ENCODE peak calls at places on chromosomes 2 and 18, in ten cellular contexts. H is right lobe of liver, M is heart left ventricle, W is endothelial cell of umbilical vein, V is IMR-90, U is HCT116, J is H1, O is gastrocnemius medialis, I is adrenal gland, L is body of pancreas. Y is an unnamed sample.
A peak's percentile ranks its signal among the peaks of the same experiment; 100 is the strongest.

GRCh38 chr18:7065736-7066135 is 51.9 kb downstream of the LAMA1 start:
- DNase-seq in M (no peak), U (no peak), H (no peak), I (no peak), L (no peak), V (no peak), J (no peak), W (no peak), O (no peak), Y (no peak)

GRCh38 chr2:147560810-147561521 is 283.9 kb upstream of the ACVR2A start:
- DNase-seq in M (no peak), I (no peak), V (no peak), O (no peak), W (no peak), H (no peak), L (no peak), J (no peak), U (no peak), Y (no peak)

GRCh38 chr2:157463002-157463401 is 19.1 kb upstream of the CYTIP start:
- DNase-seq in H (no peak), L (no peak), O (no peak), U (no peak), J (no peak), M (no peak), V (no peak), I (no peak), W (no peak), Y (no peak)

GRCh38 chr18:1039421-1039820 is 134.8 kb downstream of the ADCYAP1 start:
- DNase-seq in O (no peak), V (no peak), J (no peak), H (no peak), M (no peak), I (no peak), L (no peak), U (no peak), W (no peak), Y (no peak)

GRCh38 chr2:37436324-37436723 is 91.9 kb downstream of the QPCT start:
- DNase-seq in O (no peak), M (no peak), V (peak; percentile 92), I (no peak), U (no peak), H (no peak), L (no peak), J (no peak), W (no peak), Y (no peak)

GRCh38 chr2:127254386-127254981 is 34.4 kb upstream of the CYP27C1 start:
- DNase-seq in I (no peak), V (peak; percentile 10), U (no peak), M (no peak), H (no peak), J (no peak), O (no peak), L (no peak), W (no peak), Y (no peak)

GRCh38 chr18:46362533-46362932 is 258.3 kb downstream of the HAUS1 start:
- DNase-seq in M (no peak), J (no peak), L (no peak), I (no peak), W (no peak), U (no peak), O (no peak), H (no peak), V (no peak), Y (no peak)

GRCh38 chr2:1777156-1777555 is 32.8 kb upstream of the PXDN start:
- DNase-seq in U (no peak), I (no peak), M (no peak), L (no peak), J (no peak), W (no peak), V (no peak), H (no peak), O (no peak), Y (no peak)

GRCh38 chr2:42493885-42494433 is at the start of gene KCNG3:
- DNase-seq in O (no peak), J (peak; percentile 88), L (peak; percentile 68), H (peak; percentile 63), W (peak; percentile 44), U (no peak), I (peak; percentile 79), V (peak; percentile 12), M (peak; percentile 52), Y (peak; percentile 87)

GRCh38 chr2:42495234-42495581 is 1.4 kb upstream of the KCNG3 start:
- DNase-seq in O (no peak), I (no peak), W (no peak), U (no peak), V (no peak), L (no peak), M (no peak), H (no peak), J (no peak), Y (no peak)

GRCh38 chr2:42494434-42495233 is 852 bp upstream of the KCNG3 start:
- DNase-seq in W (peak; percentile 83), L (peak; percentile 74), O (peak; percentile 42), V (peak; percentile 75), H (peak; percentile 59), I (peak; percentile 69), U (peak; percentile 82), M (peak; percentile 66), J (peak; percentile 88), Y (peak; percentile 83)

GRCh38 chr2:42493468-42493884 is 306 bp downstream of the KCNG3 start:
- DNase-seq in O (no peak), H (no peak), M (no peak), U (no peak), W (no peak), J (no peak), L (no peak), I (no peak), V (no peak), Y (peak; percentile 71)

GRCh38 chr2:42492691-42493467 is 903 bp downstream of the KCNG3 start:
- DNase-seq in W (no peak), V (no peak), L (peak; percentile 16), M (no peak), U (no peak), I (peak; percentile 40), H (peak; percentile 25), O (no peak), J (peak; percentile 78), Y (peak; percentile 76)
- TF ChIP-seq POLR2A in W (no peak), V (no peak), L (no peak), M (no peak), U (no peak), I (no peak), H (no peak), O (no peak), J (no peak), Y (no peak)

GRCh38 chr18:59268127-59268721 is 5.0 kb downstream of the RAX start:
- DNase-seq in W (no peak), O (no peak), L (no peak), H (no peak), I (no peak), U (no peak), V (no peak), M (no peak), J (no peak), Y (peak; percentile 41)

GRCh38 chr18:59268722-59269562 is 4.3 kb downstream of the RAX start:
- DNase-seq in U (no peak), J (peak; percentile 89), W (no peak), O (no peak), V (no peak), L (peak; percentile 23), M (no peak), I (no peak), H (peak; percentile 29), Y (peak; percentile 75)

GRCh38 chr18:59266459-59266858 is 6.8 kb downstream of the RAX start:
- DNase-seq in W (no peak), O (no peak), H (no peak), I (no peak), J (no peak), M (no peak), V (no peak), U (no peak), L (no peak), Y (no peak)

GRCh38 chr18:59266876-59267510 is 6.3 kb downstream of the RAX start:
- DNase-seq in U (no peak), L (no peak), W (no peak), J (no peak), O (no peak), I (no peak), V (no peak), M (no peak), H (no peak), Y (no peak)

GRCh38 chr18:59267511-59268126 is 5.6 kb downstream of the RAX start:
- DNase-seq in M (no peak), I (no peak), H (no peak), W (no peak), U (no peak), O (no peak), L (no peak), V (no peak), J (peak; percentile 65), Y (peak; percentile 41)
- H3K4me3 ChIP-seq in M (no peak overlapping the region), I (no peak overlapping the region), H (no peak overlapping the region), W (no peak overlapping the region), U (no peak overlapping the region), O (no peak overlapping the region), L (no peak overlapping the region), V (no peak overlapping the region), J (no peak overlapping the region), Y (no peak overlapping the region)

DNA sequence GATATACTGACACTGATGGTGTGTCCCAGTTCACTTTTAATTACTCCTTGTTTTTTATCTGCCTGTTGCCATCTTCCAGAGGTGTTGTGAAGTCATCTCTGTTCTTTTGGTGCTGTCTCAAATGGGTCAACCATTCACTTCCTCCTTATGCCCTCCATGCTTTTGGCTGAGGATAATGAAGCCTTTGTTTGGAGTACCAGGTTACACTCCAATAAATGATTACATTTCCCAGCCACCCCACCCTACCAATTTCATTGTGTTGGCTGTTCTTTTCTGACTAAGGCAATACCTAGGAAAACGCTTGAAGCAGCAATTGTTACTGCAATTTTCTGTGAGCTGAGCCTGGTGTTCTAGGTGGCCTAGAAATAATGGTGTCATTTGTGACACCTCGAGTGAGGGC is 29.8 kb upstream of the ACTG2 start:
- DNase-seq in W (no peak), J (no peak), I (no peak), O (no peak), H (no peak), M (no peak), U (no peak), L (no peak), V (no peak), Y (no peak)
- H3K36me3 ChIP-seq in W (no peaks in the 10 kb centered on the region), J (peaks cover 54% of the 10 kb centered on the region), I (peaks cover 57% of the 10 kb centered on the region), O (peaks cover 92% of the 10 kb centered on the region), H (no peaks in the 10 kb centered on the region), M (peaks cover 87% of the 10 kb centered on the region), U (peaks cover 23% of the 10 kb centered on the region), L (peaks cover 22% of the 10 kb centered on the region), V (peaks cover 24% of the 10 kb centered on the region), Y (no peaks in the 10 kb centered on the region)

GRCh38 chr2:225002656-225003045 is 39.6 kb downstream of the DOCK10 start:
- DNase-seq in L (no peak), I (no peak), H (no peak), O (no peak), V (no peak), M (no peak), W (no peak), J (no peak), U (no peak), Y (peak; percentile 75)

GRCh38 chr2:225008179-225008829 is 34.0 kb downstream of the DOCK10 start:
- DNase-seq in W (no peak), U (no peak), H (no peak), M (no peak), V (no peak), J (no peak), L (no peak), O (no peak), I (no peak), Y (no peak)

GRCh38 chr2:225002039-225002655 is 40.1 kb downstream of the DOCK10 start:
- DNase-seq in V (peak; percentile 78), W (peak; percentile 70), H (no peak), U (peak; percentile 43), L (peak; percentile 35), O (peak; percentile 17), J (peak; percentile 57), M (peak; percentile 49), I (peak; percentile 74), Y (no peak)

GRCh38 chr2:225006730-225007129 is 35.5 kb downstream of the DOCK10 start:
- DNase-seq in U (no peak), M (no peak), O (no peak), W (no peak), I (no peak), H (no peak), J (no peak), L (no peak), V (no peak), Y (no peak)

GRCh38 chr2:225004531-225004930 is 37.7 kb downstream of the DOCK10 start:
- DNase-seq in J (no peak), M (no peak), L (no peak), U (no peak), O (no peak), W (no peak), V (peak; percentile 71), H (no peak), I (no peak), Y (no peak)
- TF ChIP-seq POLR2A in J (no peak), M (no peak), L (no peak), U (no peak), O (no peak), W (no peak), V (no peak), H (no peak), I (no peak), Y (no peak)

Y was measured in spleen.